ENCODE peak calls at places on chromosomes 5 and 9, in eight cellular contexts. E is CD4-positive, alpha-beta memory T cell; Z is fibroblast of pulmonary artery; Q is HEK293T; T is activated naive CD4-positive, alpha-beta T cell treated with anti-CD3 and anti-CD28 coated beads, Interleukin-2, amount 50 U/mL, for 72 hours; U is non-pigmented ciliary epithelial cell; K is stimulated activated CD4-positive, alpha-beta T cell treated with anti-CD3 and anti-CD28 coated beads, Interleukin-2, amount 100 ng/mL, for 24 hours; R is T-helper 17 cell. X is an unnamed sample.

GRCh38 chr5:110031402-110032140 is 341.8 kb downstream of the MAN2A1 start:
- DNase-seq in Q (no peak), R (no peak), T (no peak), Z (no peak), U (no peak), K (no peak), E (no peak), X (no peak)

GRCh38 chr5:94140300-94140699 is 398.9 kb upstream of the POU5F2 start:
- DNase-seq in U (no peak), E (no peak), K (no peak), Q (no peak), R (no peak), Z (no peak), T (no peak), X (no peak)

GRCh38 chr9:133714606-133715294 is 23.4 kb downstream of the SARDH start:
- DNase-seq in Z (peak), T (no peak), K (no peak), U (no peak), E (no peak), Q (no peak), R (no peak), X (no peak)

GRCh38 chr5:133032852-133033742 is 6.7 kb upstream of the ZCCHC10 start:
- DNase-seq in T (no peak), U (no peak), E (no peak), R (no peak), Q (no peak), Z (no peak), K (no peak), X (no peak)

GRCh38 chr5:107449369-107449768 is 221.4 kb downstream of the EFNA5 start:
- DNase-seq in U (no peak), K (no peak), E (no peak), Z (no peak), R (no peak), Q (no peak), T (no peak), X (no peak)

GRCh38 chr5:159189310-159189709 is 20.0 kb downstream of the RNF145 start:
- DNase-seq in R (no peak), E (no peak), T (no peak), U (no peak), K (no peak), Q (no peak), Z (peak), X (no peak)

GRCh38 chr9:129888085-129888808 is 53.0 kb downstream of the USP20 start:
- DNase-seq in R (peak), T (peak), Q (no peak), K (peak), U (no peak), Z (no peak), E (peak), X (no peak)

GRCh38 chr9:115146581-115147021 is 28.6 kb upstream of the TNC start:
- DNase-seq in U (peak), E (no peak), R (no peak), T (no peak), Q (no peak), K (no peak), Z (peak), X (no peak)

GRCh38 chr5:158139161-158139560 is 280.2 kb upstream of the CLINT1 start:
- DNase-seq in E (no peak), U (no peak), K (no peak), R (no peak), Z (no peak), T (no peak), Q (no peak), X (no peak)